ENCODE peak calls at places on chromosomes 12 and 14, in nine cellular contexts. P is lung, B is left ventricle myocardium inferior, I is dorsolateral prefrontal cortex, Y is sigmoid colon, T is heart right ventricle, J is lower lobe of right lung, L is heart left ventricle, C is endodermal cell. S is an unnamed sample.
A peak's percentile ranks its signal among the peaks of the same experiment; 100 is the strongest.

GRCh38 chr14:101499513-101499912 is 61.8 kb upstream of the DIO3 start:
- DNase-seq in P (no peak), B (no peak), I (no peak), Y (peak; percentile 50), T (no peak), J (peak; percentile 19), L (no peak), C (peak; percentile 9), S (no peak)

GRCh38 chr14:21233457-21234076 is 35.7 kb downstream of the HNRNPC start:
- DNase-seq in P (no peak), B (no peak), I (no peak), Y (no peak), T (no peak), J (no peak), L (no peak), C (no peak), S (no peak)

GRCh38 chr14:99270491-99271287 is 1.3 kb downstream of the BCL11B start:
- DNase-seq in P (no peak), B (no peak), I (no peak), Y (no peak), T (no peak), J (no peak), L (no peak), C (peak; percentile 86), S (no peak)

GRCh38 chr12:44875417-44875953 is 630 bp downstream of the NELL2 start:
- DNase-seq in P (no peak), B (no peak), I (no peak), Y (no peak), T (no peak), J (no peak), L (no peak), C (peak; percentile 85), S (no peak)

GRCh38 chr14:89425931-89426330 is 8.9 kb upstream of the FOXN3 start:
- DNase-seq in P (no peak), B (no peak), I (no peak), Y (peak; percentile 61), T (no peak), J (no peak), L (no peak), C (no peak), S (peak; percentile 64)

GRCh38 chr14:72169521-72169920 is 237.3 kb downstream of the RGS6 start:
- DNase-seq in P (no peak), B (no peak), I (no peak), Y (no peak), T (no peak), J (no peak), L (no peak), C (peak; percentile 61), S (no peak)

GRCh38 chr14:63155511-63156189 is 48.6 kb upstream of the RHOJ start:
- DNase-seq in P (no peak), B (no peak), I (no peak), Y (no peak), T (no peak), J (no peak), L (no peak), C (no peak), S (no peak)

GRCh38 chr12:12983420-12984035 is 16.5 kb downstream of the HEBP1 start:
- DNase-seq in P (no peak), B (no peak), I (no peak), Y (no peak), T (no peak), J (no peak), L (no peak), C (no peak), S (peak; percentile 57)

GRCh38 chr14:53954551-53955233 is 1.9 kb downstream of the BMP4 start:
- DNase-seq in P (no peak), B (peak; percentile 32), I (no peak), Y (peak; percentile 67), T (peak; percentile 38), J (no peak), L (peak; percentile 28), C (peak; percentile 74), S (no peak)

GRCh38 chr12:29517265-29517664 is 19.8 kb upstream of the OVCH1 start:
- DNase-seq in P (no peak), B (no peak), I (peak; percentile 46), Y (no peak), T (no peak), J (no peak), L (no peak), C (no peak), S (no peak)

GRCh38 chr14:64748995-64749714 is 44.9 kb downstream of the PLEKHG3 start:
- DNase-seq in P (no peak), B (no peak), I (no peak), Y (no peak), T (no peak), J (no peak), L (no peak), C (no peak), S (no peak)

GRCh38 chr12:1593232-1594044 is 943 bp downstream of the FBXL14 start:
- DNase-seq in P (peak; percentile 51), B (peak; percentile 48), I (no peak), Y (peak; percentile 78), T (peak; percentile 45), J (peak; percentile 78), L (peak; percentile 44), C (peak; percentile 87), S (peak; percentile 20)

GRCh38 chr12:1592444-1593231 is 1.7 kb downstream of the FBXL14 start:
- DNase-seq in P (no peak), B (no peak), I (no peak), Y (peak; percentile 65), T (peak; percentile 31), J (peak; percentile 47), L (peak; percentile 56), C (peak; percentile 81), S (peak; percentile 49)

GRCh38 chr12:1591543-1591942 is 2.8 kb downstream of the FBXL14 start:
- DNase-seq in P (no peak), B (no peak), I (no peak), Y (no peak), T (no peak), J (no peak), L (no peak), C (no peak), S (no peak)

GRCh38 chr12:1590083-1590979 is 4.0 kb downstream of the FBXL14 start:
- DNase-seq in P (no peak), B (no peak), I (no peak), Y (no peak), T (no peak), J (no peak), L (no peak), C (peak; percentile 90), S (no peak)

DNA sequence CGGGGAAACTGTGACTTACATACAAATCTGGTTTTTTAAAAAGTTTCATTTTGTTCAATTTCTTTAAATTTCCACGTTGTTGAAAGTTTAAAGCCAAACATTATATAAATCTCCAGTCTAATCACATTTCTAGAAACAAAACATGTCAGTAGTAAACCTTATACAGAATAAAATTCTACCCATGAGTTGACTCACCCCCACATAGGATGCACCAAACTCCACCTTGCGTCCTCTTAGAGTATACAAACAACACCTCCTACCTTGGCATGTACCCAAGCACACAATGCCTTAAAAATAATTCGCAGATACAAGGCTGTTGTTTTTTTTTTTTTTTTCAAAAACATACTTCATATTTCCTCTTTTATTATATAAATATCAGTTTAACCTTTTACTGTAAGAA is 3.4 kb downstream of the FBXL14 start:
- DNase-seq in P (no peak), B (no peak), I (no peak), Y (no peak), T (no peak), J (no peak), L (no peak), C (no peak), S (peak; percentile 72)
- TF ChIP-seq CTCF in P (no peak), B (peak; percentile 18), I (no peak), Y (no peak), T (no peak), J (no peak), L (no peak), C (peak; percentile 68), S (no peak)

GRCh38 chr14:61584258-61584657 is 111.1 kb upstream of the HIF1A start:
- DNase-seq in P (no peak), B (no peak), I (no peak), Y (no peak), T (no peak), J (no peak), L (no peak), C (peak; percentile 7), S (no peak)
- H3K27ac ChIP-seq in P (no peak overlapping the region), B (peak overlapping the region; percentile 53), I (no peak overlapping the region), Y (no peak overlapping the region), T (peak overlapping the region; percentile 86), J (no peak overlapping the region), L (peak overlapping the region; percentile 74), C (no peak overlapping the region), S (no peak overlapping the region)

GRCh38 chr12:127025545-127025944 is 1241.4 kb upstream of the TMEM132C start:
- DNase-seq in P (no peak), B (no peak), I (no peak), Y (no peak), T (no peak), J (no peak), L (no peak), C (no peak), S (peak; percentile 14)
- TF ChIP-seq CTCF in P (no peak), B (no peak), I (no peak), Y (no peak), T (peak; percentile 13), J (no peak), L (no peak), C (peak; percentile 56), S (no peak)

GRCh38 chr12:64169999-64170398 is 52.1 kb downstream of the KICS2 start:
- DNase-seq in P (no peak), B (no peak), I (no peak), Y (no peak), T (no peak), J (no peak), L (no peak), C (no peak), S (peak; percentile 49)
- H3K27ac ChIP-seq in P (no peak overlapping the region), B (no peak overlapping the region), I (peak overlapping the region; percentile 19), Y (no peak overlapping the region), T (no peak overlapping the region), J (no peak overlapping the region), L (no peak overlapping the region), C (no peak overlapping the region), S (peak overlapping the region; percentile 67)

DNA sequence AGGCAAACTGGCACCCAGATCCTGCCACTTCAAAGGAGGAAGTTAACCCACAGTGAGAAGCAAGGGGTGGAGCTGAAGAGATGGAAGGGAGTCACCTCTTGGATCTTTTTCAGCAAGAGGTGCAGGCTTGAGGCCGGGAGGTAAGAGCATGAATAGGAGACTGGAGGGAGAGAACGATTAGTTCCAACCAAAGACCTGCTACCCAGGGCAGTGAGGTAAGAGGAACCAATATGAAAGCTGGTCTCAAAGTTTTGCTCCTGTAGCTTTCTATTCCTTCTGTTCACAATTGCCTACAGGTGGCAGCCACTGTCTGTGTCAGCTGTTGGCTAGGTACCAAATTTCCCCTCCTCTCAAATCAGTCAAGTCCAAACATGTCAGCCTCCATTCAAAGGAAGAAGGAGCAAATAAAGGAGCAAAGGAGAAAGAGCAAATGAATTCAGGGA is 14.9 kb upstream of the TAC3 start:
- DNase-seq in P (no peak), B (no peak), I (no peak), Y (peak; percentile 14), T (no peak), J (no peak), L (no peak), C (no peak), S (peak; percentile 69)
- TF ChIP-seq CTCF in P (no peak), B (no peak), I (no peak), Y (no peak), T (no peak), J (no peak), L (no peak), C (peak; percentile 57), S (no peak)

S was measured in RWPE1.